ENCODE peak calls at places on chromosomes 6 and 20, in nine cellular contexts. One of them, this sample, is unnamed.

GRCh38 chr20:32773880-32774279 is 11.7 kb downstream of the DNMT3B start:
- DNase-seq in A549: no peak
- DNase-seq in cardiac muscle cell: no peak
- DNase-seq in suprapubic skin: no peak
- DNase-seq in endodermal cell: no peak
- DNase-seq in IMR-90: no peak
- DNase-seq in HepG2: no peak
- DNase-seq in cardiac fibroblast: no peak
- DNase-seq in dorsolateral prefrontal cortex: no peak
- DNase-seq in this sample: no peak

GRCh38 chr6:166318227-166318626 is 10.0 kb upstream of the PRR18 start:
- DNase-seq in HepG2: no peak
- DNase-seq in A549: no peak
- DNase-seq in suprapubic skin: no peak
- DNase-seq in dorsolateral prefrontal cortex: no peak
- DNase-seq in cardiac muscle cell: no peak
- DNase-seq in IMR-90: no peak
- DNase-seq in cardiac fibroblast: no peak
- DNase-seq in endodermal cell: peak
- DNase-seq in this sample: no peak

GRCh38 chr6:152648090-152648489 is 10.9 kb upstream of the SYNE1 start:
- DNase-seq in suprapubic skin: no peak
- DNase-seq in cardiac fibroblast: peak
- DNase-seq in cardiac muscle cell: peak
- DNase-seq in dorsolateral prefrontal cortex: no peak
- DNase-seq in HepG2: no peak
- DNase-seq in IMR-90: peak
- DNase-seq in endodermal cell: no peak
- DNase-seq in A549: no peak
- DNase-seq in this sample: peak

GRCh38 chr20:37348643-37349516 is 2.9 kb downstream of the SRC start:
- DNase-seq in IMR-90: no peak
- DNase-seq in dorsolateral prefrontal cortex: no peak
- DNase-seq in A549: no peak
- DNase-seq in HepG2: no peak
- DNase-seq in cardiac muscle cell: no peak
- DNase-seq in endodermal cell: peak
- DNase-seq in suprapubic skin: peak
- DNase-seq in cardiac fibroblast: no peak
- DNase-seq in this sample: no peak

GRCh38 chr6:31968791-31969711 is 2.9 kb downstream of the DXO start:
- DNase-seq in cardiac muscle cell: no peak
- DNase-seq in dorsolateral prefrontal cortex: no peak
- DNase-seq in IMR-90: no peak
- DNase-seq in endodermal cell: no peak
- DNase-seq in HepG2: no peak
- DNase-seq in cardiac fibroblast: no peak
- DNase-seq in A549: no peak
- DNase-seq in suprapubic skin: no peak
- DNase-seq in this sample: no peak

GRCh38 chr6:81384921-81385320 is 367.6 kb downstream of the TENT5A start:
- DNase-seq in cardiac fibroblast: no peak
- DNase-seq in IMR-90: no peak
- DNase-seq in endodermal cell: no peak
- DNase-seq in cardiac muscle cell: no peak
- DNase-seq in A549: no peak
- DNase-seq in dorsolateral prefrontal cortex: no peak
- DNase-seq in HepG2: no peak
- DNase-seq in suprapubic skin: no peak
- DNase-seq in this sample: no peak

GRCh38 chr6:167990016-167990945 is 7.2 kb upstream of the KIF25 start:
- DNase-seq in endodermal cell: no peak
- DNase-seq in cardiac fibroblast: no peak
- DNase-seq in dorsolateral prefrontal cortex: no peak
- DNase-seq in suprapubic skin: no peak
- DNase-seq in cardiac muscle cell: no peak
- DNase-seq in HepG2: no peak
- DNase-seq in IMR-90: no peak
- DNase-seq in A549: no peak
- DNase-seq in this sample: no peak

GRCh38 chr20:23889775-23890187 is 10.2 kb upstream of the CST5 start:
- DNase-seq in endodermal cell: peak
- DNase-seq in dorsolateral prefrontal cortex: peak
- DNase-seq in IMR-90: peak
- DNase-seq in cardiac muscle cell: peak
- DNase-seq in suprapubic skin: no peak
- DNase-seq in cardiac fibroblast: peak
- DNase-seq in HepG2: peak
- DNase-seq in A549: peak
- DNase-seq in this sample: peak

GRCh38 chr6:3822747-3823445 is 26.3 kb upstream of the FAM50B start:
- DNase-seq in IMR-90: no peak
- DNase-seq in cardiac muscle cell: peak
- DNase-seq in suprapubic skin: no peak
- DNase-seq in A549: no peak
- DNase-seq in dorsolateral prefrontal cortex: no peak
- DNase-seq in cardiac fibroblast: peak
- DNase-seq in HepG2: no peak
- DNase-seq in endodermal cell: no peak
- DNase-seq in this sample: peak

GRCh38 chr20:47681977-47682812 is 103.1 kb downstream of the SULF2 start:
- DNase-seq in cardiac fibroblast: peak
- DNase-seq in A549: peak
- DNase-seq in cardiac muscle cell: peak
- DNase-seq in suprapubic skin: no peak
- DNase-seq in dorsolateral prefrontal cortex: no peak
- DNase-seq in HepG2: peak
- DNase-seq in IMR-90: no peak
- DNase-seq in endodermal cell: no peak
- DNase-seq in this sample: peak

GRCh38 chr20:50646483-50646996 is 44.8 kb downstream of the RIPOR3 start:
- DNase-seq in A549: peak
- DNase-seq in HepG2: no peak
- DNase-seq in cardiac fibroblast: peak
- DNase-seq in endodermal cell: no peak
- DNase-seq in IMR-90: peak
- DNase-seq in dorsolateral prefrontal cortex: no peak
- DNase-seq in suprapubic skin: no peak
- DNase-seq in cardiac muscle cell: peak
- DNase-seq in this sample: peak

GRCh38 chr6:46044876-46045617 is 29.4 kb upstream of the CLIC5 start:
- DNase-seq in cardiac fibroblast: peak
- DNase-seq in IMR-90: peak
- DNase-seq in HepG2: no peak
- DNase-seq in endodermal cell: no peak
- DNase-seq in dorsolateral prefrontal cortex: no peak
- DNase-seq in cardiac muscle cell: peak
- DNase-seq in A549: peak
- DNase-seq in suprapubic skin: no peak
- DNase-seq in this sample: peak

GRCh38 chr20:19710336-19710721 is 47.7 kb upstream of the RIN2 start:
- DNase-seq in cardiac fibroblast: peak
- DNase-seq in IMR-90: no peak
- DNase-seq in HepG2: no peak
- DNase-seq in A549: peak
- DNase-seq in endodermal cell: no peak
- DNase-seq in cardiac muscle cell: peak
- DNase-seq in dorsolateral prefrontal cortex: no peak
- DNase-seq in suprapubic skin: no peak
- DNase-seq in this sample: peak

GRCh38 chr20:7798176-7798575 is 142.1 kb downstream of the HAO1 start:
- DNase-seq in cardiac muscle cell: peak
- DNase-seq in dorsolateral prefrontal cortex: no peak
- DNase-seq in cardiac fibroblast: peak
- DNase-seq in suprapubic skin: no peak
- DNase-seq in endodermal cell: no peak
- DNase-seq in IMR-90: no peak
- DNase-seq in HepG2: no peak
- DNase-seq in A549: no peak
- DNase-seq in this sample: peak

GRCh38 chr6:131510094-131510493 is 62.9 kb upstream of the ARG1 start:
- DNase-seq in dorsolateral prefrontal cortex: no peak
- DNase-seq in cardiac fibroblast: no peak
- DNase-seq in endodermal cell: peak
- DNase-seq in cardiac muscle cell: no peak
- DNase-seq in suprapubic skin: no peak
- DNase-seq in HepG2: no peak
- DNase-seq in A549: no peak
- DNase-seq in IMR-90: no peak
- DNase-seq in this sample: no peak

GRCh38 chr6:88584581-88584980 is 378.8 kb downstream of the RNGTT start:
- DNase-seq in cardiac fibroblast: no peak
- DNase-seq in endodermal cell: no peak
- DNase-seq in suprapubic skin: no peak
- DNase-seq in A549: no peak
- DNase-seq in dorsolateral prefrontal cortex: no peak
- DNase-seq in HepG2: no peak
- DNase-seq in IMR-90: no peak
- DNase-seq in cardiac muscle cell: no peak
- DNase-seq in this sample: no peak

GRCh38 chr20:63896136-63896890 is 1.4 kb downstream of the DNAJC5 start:
- DNase-seq in IMR-90: peak
- DNase-seq in dorsolateral prefrontal cortex: no peak
- DNase-seq in HepG2: peak
- DNase-seq in cardiac muscle cell: peak
- DNase-seq in endodermal cell: peak
- DNase-seq in cardiac fibroblast: peak
- DNase-seq in suprapubic skin: no peak
- DNase-seq in A549: no peak
- DNase-seq in this sample: peak

GRCh38 chr20:50144362-50144761 is 9.2 kb downstream of the PEDS1 start:
- DNase-seq in A549: peak
- DNase-seq in dorsolateral prefrontal cortex: no peak
- DNase-seq in IMR-90: peak
- DNase-seq in endodermal cell: no peak
- DNase-seq in HepG2: peak
- DNase-seq in suprapubic skin: peak
- DNase-seq in cardiac fibroblast: peak
- DNase-seq in cardiac muscle cell: peak
- DNase-seq in this sample: peak

GRCh38 chr6:47106721-47107197 is 64.6 kb upstream of the ADGRF1 start:
- DNase-seq in A549: peak
- DNase-seq in dorsolateral prefrontal cortex: no peak
- DNase-seq in endodermal cell: peak
- DNase-seq in cardiac fibroblast: no peak
- DNase-seq in IMR-90: no peak
- DNase-seq in suprapubic skin: no peak
- DNase-seq in HepG2: peak
- DNase-seq in cardiac muscle cell: no peak
- DNase-seq in this sample: no peak

DNA sequence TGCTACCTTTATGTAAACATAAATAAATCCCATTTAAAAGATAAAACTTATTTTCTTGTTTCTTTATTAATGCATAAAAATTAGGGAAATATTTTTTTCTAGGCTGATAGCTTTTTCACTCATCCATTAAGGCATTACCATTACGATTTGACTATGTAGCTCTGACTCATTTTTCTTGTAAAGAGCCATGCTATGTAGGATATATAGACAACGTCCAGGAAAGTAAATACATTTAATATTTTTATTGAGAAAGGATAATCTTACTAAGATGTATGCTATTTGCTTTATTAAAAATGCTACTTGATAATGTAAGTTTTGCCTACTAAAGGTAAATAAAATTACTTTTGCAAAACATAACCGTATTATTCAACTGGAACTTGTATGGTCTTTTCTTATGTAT is 19.2 kb upstream of the KIAA1586 start:
- DNase-seq in endodermal cell: no peak
- DNase-seq in cardiac fibroblast: no peak
- DNase-seq in suprapubic skin: no peak
- DNase-seq in dorsolateral prefrontal cortex: no peak
- DNase-seq in A549: no peak
- DNase-seq in HepG2: no peak
- DNase-seq in cardiac muscle cell: no peak
- DNase-seq in IMR-90: no peak
- DNase-seq in this sample: no peak
- TF ChIP-seq CTCF in endodermal cell: no peak
- TF ChIP-seq CTCF in cardiac fibroblast: no peak
- TF ChIP-seq CTCF in suprapubic skin: no peak
- TF ChIP-seq CTCF in dorsolateral prefrontal cortex: no peak
- TF ChIP-seq CTCF in A549: no peak
- TF ChIP-seq CTCF in HepG2: no peak
- TF ChIP-seq CTCF in cardiac muscle cell: no peak
- TF ChIP-seq CTCF in IMR-90: no peak
- TF ChIP-seq CTCF in this sample: no peak

DNA sequence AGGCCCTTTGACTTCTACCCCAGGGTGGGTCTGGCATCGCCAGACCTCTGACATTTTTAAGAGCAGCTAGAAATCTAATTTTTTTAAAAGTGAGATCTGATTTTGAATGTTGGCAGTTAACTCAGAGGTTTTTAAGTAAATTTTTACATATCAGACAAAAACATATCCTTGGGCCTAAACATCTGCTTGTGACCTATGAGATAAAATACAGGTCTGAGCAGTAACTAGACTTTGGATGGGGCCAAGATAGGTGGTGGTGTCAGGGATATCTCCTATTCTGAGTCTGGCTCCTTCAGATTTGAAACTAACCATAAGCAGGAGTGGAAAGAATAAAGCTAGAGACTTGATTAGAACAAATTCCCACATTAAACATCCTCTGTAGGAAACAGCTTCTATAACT is 17.6 kb downstream of the RALY start:
- DNase-seq in endodermal cell: no peak
- DNase-seq in HepG2: no peak
- DNase-seq in dorsolateral prefrontal cortex: no peak
- DNase-seq in cardiac muscle cell: no peak
- DNase-seq in suprapubic skin: no peak
- DNase-seq in A549: no peak
- DNase-seq in cardiac fibroblast: no peak
- DNase-seq in IMR-90: no peak
- DNase-seq in this sample: no peak
- H3K4me3 ChIP-seq in endodermal cell: no peak
- H3K4me3 ChIP-seq in HepG2: no peak
- H3K4me3 ChIP-seq in dorsolateral prefrontal cortex: no peak
- H3K4me3 ChIP-seq in cardiac muscle cell: no peak
- H3K4me3 ChIP-seq in suprapubic skin: no peak
- H3K4me3 ChIP-seq in A549: no peak
- H3K4me3 ChIP-seq in cardiac fibroblast: no peak
- H3K4me3 ChIP-seq in IMR-90: no peak
- H3K4me3 ChIP-seq in this sample: no peak

GRCh38 chr6:126628125-126628524 is 288.2 kb downstream of the CENPW start:
- DNase-seq in dorsolateral prefrontal cortex: no peak
- DNase-seq in IMR-90: no peak
- DNase-seq in cardiac muscle cell: no peak
- DNase-seq in suprapubic skin: no peak
- DNase-seq in cardiac fibroblast: no peak
- DNase-seq in endodermal cell: peak
- DNase-seq in HepG2: no peak
- DNase-seq in A549: peak
- DNase-seq in this sample: no peak
- TF ChIP-seq CTCF in dorsolateral prefrontal cortex: no peak
- TF ChIP-seq CTCF in IMR-90: no peak
- TF ChIP-seq CTCF in cardiac muscle cell: no peak
- TF ChIP-seq CTCF in suprapubic skin: no peak
- TF ChIP-seq CTCF in cardiac fibroblast: no peak
- TF ChIP-seq CTCF in endodermal cell: peak
- TF ChIP-seq CTCF in HepG2: peak
- TF ChIP-seq CTCF in A549: no peak
- TF ChIP-seq CTCF in this sample: no peak

DNA sequence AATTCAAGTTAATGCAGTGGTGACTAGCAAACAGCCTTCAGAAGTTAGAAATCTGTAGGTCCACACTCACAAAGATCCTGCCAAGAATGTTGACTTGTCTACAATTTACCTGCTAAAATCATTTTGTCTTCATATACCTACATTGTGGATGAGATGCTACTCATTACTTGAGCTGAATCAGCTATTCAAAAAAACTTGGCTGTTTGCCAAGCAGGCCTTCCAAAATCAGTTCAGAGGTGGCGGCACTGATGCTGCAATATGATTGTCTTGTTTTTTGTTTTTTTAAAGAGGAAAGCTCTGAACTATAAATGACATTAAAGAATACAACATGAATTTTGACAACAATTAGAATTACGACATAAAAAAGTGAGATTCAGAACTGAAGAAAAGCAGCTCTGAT is 354.7 kb upstream of the KHDRBS2 start:
- DNase-seq in dorsolateral prefrontal cortex: no peak
- DNase-seq in cardiac fibroblast: no peak
- DNase-seq in A549: no peak
- DNase-seq in suprapubic skin: no peak
- DNase-seq in IMR-90: no peak
- DNase-seq in endodermal cell: no peak
- DNase-seq in cardiac muscle cell: no peak
- DNase-seq in HepG2: no peak
- DNase-seq in this sample: no peak
- H3K4me3 ChIP-seq in dorsolateral prefrontal cortex: no peak
- H3K4me3 ChIP-seq in cardiac fibroblast: no peak
- H3K4me3 ChIP-seq in A549: no peak
- H3K4me3 ChIP-seq in suprapubic skin: no peak
- H3K4me3 ChIP-seq in IMR-90: no peak
- H3K4me3 ChIP-seq in endodermal cell: no peak
- H3K4me3 ChIP-seq in cardiac muscle cell: no peak
- H3K4me3 ChIP-seq in HepG2: no peak
- H3K4me3 ChIP-seq in this sample: no peak